ENCODE peak calls at places on chromosomes 12 and 14, in six cellular contexts. P, M, A, E, O and G are unnamed samples.
A peak's percentile ranks its signal among the peaks of the same experiment; 100 is the strongest.

GRCh38 chr12:29104495-29104894 is 44.6 kb upstream of the FAR2 start:
- DNase-seq in A (no peak), O (no peak), M (no peak), P (no peak), E (no peak), G (no peak)

GRCh38 chr12:92871121-92871520 is 58.0 kb downstream of the EEA1 start:
- DNase-seq in A (no peak), M (no peak), E (no peak), P (no peak), O (no peak), G (no peak)

GRCh38 chr12:27974735-27975221 is 2.2 kb upstream of the PTHLH start:
- DNase-seq in A (peak; percentile 22), E (no peak), P (peak; percentile 41), M (no peak), O (no peak), G (no peak)

GRCh38 chr14:94971750-94972149 is 185.6 kb downstream of the DICER1 start:
- DNase-seq in A (no peak), M (no peak), E (no peak), O (no peak), P (no peak), G (no peak)

GRCh38 chr14:22427771-22428228 is 161.2 kb downstream of the DAD1 start:
- DNase-seq in A (peak; percentile 75), P (no peak), E (peak; percentile 57), O (no peak), M (no peak), G (peak; percentile 93)

GRCh38 chr14:77052281-77053044 is 24.0 kb upstream of the IRF2BPL start:
- DNase-seq in P (no peak), M (no peak), A (no peak), E (no peak), O (no peak), G (no peak)

GRCh38 chr12:95733156-95733825 is 57.3 kb downstream of the NTN4 start:
- DNase-seq in E (peak; percentile 95), P (no peak), M (no peak), O (no peak), A (no peak), G (peak; percentile 91)

GRCh38 chr14:75077794-75078193 is 8.4 kb downstream of the ZC2HC1C start:
- DNase-seq in O (no peak), M (no peak), P (no peak), A (no peak), E (no peak), G (peak; percentile 64)

GRCh38 chr12:47636908-47637780 is 68.7 kb downstream of the RPAP3 start:
- DNase-seq in E (no peak), M (no peak), P (peak; percentile 96), O (peak; percentile 53), A (peak; percentile 77), G (peak; percentile 5)

GRCh38 chr14:104091927-104092771 is 6.6 kb downstream of the ASPG start:
- DNase-seq in A (no peak), M (no peak), O (no peak), E (no peak), P (no peak), G (no peak)

GRCh38 chr14:84409435-84409834 is 1120.5 kb upstream of the FLRT2 start:
- DNase-seq in E (peak; percentile 19), P (no peak), A (peak; percentile 5), M (no peak), O (no peak), G (no peak)

GRCh38 chr12:98736352-98737326 is 91.5 kb downstream of the APAF1 start:
- DNase-seq in M (no peak), O (no peak), E (peak; percentile 57), P (peak; percentile 70), A (no peak), G (peak; percentile 57)

GRCh38 chr14:75725481-75725880 is 64.4 kb downstream of the TTLL5 start:
- DNase-seq in O (no peak), M (no peak), A (no peak), E (peak; percentile 30), P (no peak), G (no peak)

GRCh38 chr14:103696466-103697071 is 18.7 kb downstream of the XRCC3 start:
- DNase-seq in E (peak; percentile 91), M (no peak), O (no peak), P (no peak), A (no peak), G (peak; percentile 89)

GRCh38 chr14:22336031-22336430 is 253.0 kb downstream of the DAD1 start:
- DNase-seq in A (no peak), P (no peak), E (no peak), M (no peak), O (no peak), G (peak; percentile 47)

GRCh38 chr14:24904533-24904932 is 145.4 kb downstream of the STXBP6 start:
- DNase-seq in P (no peak), M (no peak), O (no peak), E (no peak), A (no peak), G (no peak)

GRCh38 chr12:20140751-20141150 is 227.6 kb upstream of the PDE3A start:
- DNase-seq in E (no peak), A (no peak), P (no peak), O (no peak), M (no peak), G (no peak)

GRCh38 chr12:94714378-94714777 is 64.0 kb upstream of the TMCC3 start:
- DNase-seq in A (no peak), M (no peak), P (no peak), O (no peak), E (peak; percentile 34), G (peak; percentile 50)

GRCh38 chr14:71726639-71727085 is 205.6 kb upstream of the RGS6 start:
- DNase-seq in O (no peak), E (no peak), M (no peak), P (no peak), A (no peak), G (peak; percentile 40)

GRCh38 chr12:70692681-70693288 is 55.6 kb upstream of the PTPRB start:
- DNase-seq in E (peak; percentile 29), A (no peak), O (no peak), P (no peak), M (no peak), G (peak; percentile 9)

DNA sequence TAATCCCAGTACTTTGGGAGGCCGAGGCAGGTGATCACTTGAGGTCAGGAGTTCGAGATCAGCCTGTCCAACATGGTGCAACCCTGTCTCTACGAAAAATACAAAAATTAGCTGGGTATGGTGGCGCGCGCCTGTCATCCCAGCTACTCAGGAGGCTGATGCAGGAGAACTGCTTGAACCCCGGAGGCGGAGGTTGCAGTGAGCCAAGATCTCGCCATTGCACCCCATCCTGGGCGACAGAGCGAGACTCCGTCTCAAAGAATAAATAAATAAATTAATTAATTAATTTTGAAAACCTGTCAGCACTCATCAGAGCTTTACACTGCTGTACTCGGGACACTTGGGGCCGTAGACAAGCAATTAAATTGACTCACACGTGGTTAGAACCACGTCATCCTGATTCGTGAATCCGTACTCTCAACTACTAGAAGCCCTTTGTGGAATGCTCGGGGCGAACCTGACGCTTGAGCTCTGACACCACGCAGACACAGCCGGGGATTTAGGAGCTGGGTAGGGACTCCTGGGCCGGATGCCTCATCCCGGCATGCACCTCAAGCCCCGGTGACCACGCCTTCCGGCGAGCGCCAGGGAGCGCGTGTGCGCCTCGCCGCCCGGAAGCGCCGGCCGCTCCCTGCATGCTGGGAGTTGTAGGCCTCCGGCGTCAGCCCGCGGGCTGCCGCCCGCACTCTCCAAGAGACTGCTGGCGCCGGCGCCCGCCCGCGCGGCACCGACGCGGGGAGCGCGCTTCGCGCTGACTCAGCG is at the start of gene XPOT:
- DNase-seq in P (peak; percentile 99), A (peak; percentile 99), M (peak; percentile 94), O (peak; percentile 95), E (peak; percentile 98), G (peak; percentile 97)
- H3K4ac ChIP-seq in P (peak within 1 kb of the TSS; percentile 31), A (peak within 1 kb of the TSS; percentile 72), M (peak within 1 kb of the TSS; percentile 90), O (peak within 1 kb of the TSS; percentile 91), E (peak within 1 kb of the TSS; percentile 100), G (peak within 1 kb of the TSS; percentile 96)

DNA sequence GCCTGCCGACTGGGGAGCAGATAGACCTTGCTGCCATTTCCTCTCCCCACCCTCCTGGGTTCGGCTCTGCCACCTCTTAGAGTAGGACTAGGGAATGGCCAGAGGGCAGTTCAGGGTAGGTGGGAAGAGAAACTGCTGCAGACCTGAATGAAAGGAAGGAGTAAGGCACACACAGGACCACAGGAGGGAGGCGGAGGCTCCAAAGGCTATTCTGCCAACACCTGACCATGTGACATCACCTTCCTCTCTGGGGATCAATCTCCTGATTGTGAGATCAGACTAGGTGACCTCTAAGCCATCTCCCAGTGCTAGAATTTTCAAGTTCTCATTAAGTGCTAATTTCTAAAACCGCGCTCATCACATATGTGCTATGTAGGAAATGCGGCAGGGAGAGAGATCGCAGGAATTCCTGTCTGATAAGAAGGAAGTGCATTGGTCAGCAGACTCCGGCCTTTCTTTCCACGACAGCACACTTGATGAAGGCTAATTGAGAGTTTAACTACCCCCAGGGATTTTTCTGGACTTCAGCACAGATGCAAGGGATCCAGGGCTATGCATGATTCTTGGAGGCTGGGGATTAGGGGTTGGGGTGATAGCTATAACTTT is 11.5 kb upstream of the TSPAN11 start:
- DNase-seq in E (no peak), P (peak; percentile 36), M (no peak), A (no peak), O (no peak), G (no peak)
- H2AFZ ChIP-seq in E (no peak overlapping the region), P (no peak overlapping the region), M (no peak overlapping the region), A (no peak overlapping the region), O (peak overlapping the region; percentile 24), G (no peak overlapping the region)

GRCh38 chr14:69262516-69262915 is 2.6 kb downstream of the GALNT16 start:
- DNase-seq in O (no peak), M (no peak), P (no peak), E (no peak), A (no peak), G (no peak)

GRCh38 chr14:69263364-69263763 is 3.4 kb downstream of the GALNT16 start:
- DNase-seq in E (peak; percentile 93), A (peak; percentile 27), O (no peak), P (no peak), M (no peak), G (peak; percentile 87)

GRCh38 chr14:69261761-69262331 is 1.9 kb downstream of the GALNT16 start:
- DNase-seq in A (no peak), P (peak; percentile 71), E (peak; percentile 15), O (no peak), M (no peak), G (no peak)

GRCh38 chr14:69260979-69261605 is 1.1 kb downstream of the GALNT16 start:
- DNase-seq in E (no peak), O (no peak), M (peak; percentile 51), P (peak; percentile 75), A (peak; percentile 20), G (no peak)

DNA sequence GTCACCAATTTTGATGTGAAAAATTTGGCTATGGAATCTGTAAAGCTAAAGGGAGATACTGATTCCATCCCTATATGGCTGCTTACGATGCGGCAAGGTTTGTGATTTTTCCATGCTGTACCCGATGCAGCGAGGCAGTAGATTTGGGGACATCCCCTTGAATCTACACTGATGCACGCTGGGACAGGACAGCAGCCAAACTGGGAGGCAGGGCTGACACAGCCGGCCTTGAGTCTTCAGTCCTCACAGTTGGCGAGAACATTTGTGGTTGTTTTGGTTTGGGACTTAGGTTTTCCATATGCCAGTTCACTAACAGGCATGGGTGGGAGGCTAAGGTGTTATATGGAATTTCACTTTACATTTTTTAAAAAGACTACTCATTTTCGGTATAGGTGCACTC is 3.8 kb downstream of the GALNT16 start:
- DNase-seq in P (no peak), O (no peak), A (no peak), E (no peak), M (no peak), G (no peak)
- H3K4me2 ChIP-seq in P (no peak overlapping the region), O (no peak overlapping the region), A (no peak overlapping the region), E (no peak overlapping the region), M (no peak overlapping the region), G (no peak overlapping the region)

GRCh38 chr12:25186038-25186787 is 8.7 kb downstream of the DNAI7 start:
- DNase-seq in M (no peak), E (no peak), A (no peak), P (no peak), O (no peak), G (no peak)
- H3K4ac ChIP-seq in M (no peak overlapping the region), E (no peak overlapping the region), A (no peak overlapping the region), P (no peak overlapping the region), O (no peak overlapping the region), G (no peak overlapping the region)

GRCh38 chr12:109139791-109140190 is 23.4 kb downstream of the ACACB start:
- DNase-seq in A (no peak), M (no peak), E (no peak), O (no peak), P (no peak), G (no peak)
- H2AFZ ChIP-seq in A (no peak overlapping the region), M (no peak overlapping the region), E (no peak overlapping the region), O (no peak overlapping the region), P (no peak overlapping the region), G (no peak overlapping the region)